ENCODE peak calls at places on chromosomes 7 and 10, in five cellular contexts. C is H9, V is neuronal stem cell, G is H1, W is mesenchymal stem cell. F is an unnamed sample. For H3K4me1, the result is how much of the 10 kb centered on the place peaks cover.

GRCh38 chr7:73715648-73716317 is 3.7 kb downstream of the STX1A start:
- DNase-seq in C (no peak), V (no peak), G (no peak), W (peak), F (peak)

GRCh38 chr7:77827999-77828398 is 29.4 kb downstream of the PHTF2 start:
- DNase-seq in C (no peak), V (no peak), G (no peak), W (no peak), F (no peak)

GRCh38 chr10:97116534-97117162 is 69.1 kb downstream of the SLIT1 start:
- DNase-seq in C (no peak), V (no peak), G (no peak), W (no peak), F (no peak)

GRCh38 chr7:94303736-94304135 is 91.0 kb upstream of the COL1A2 start:
- DNase-seq in C (no peak), V (no peak), G (no peak), W (peak), F (no peak)

GRCh38 chr10:29932991-29933390 is 126.4 kb downstream of the JCAD start:
- DNase-seq in C (no peak), V (no peak), G (no peak), W (no peak), F (no peak)

GRCh38 chr7:41122256-41122987 is 580.5 kb downstream of the INHBA start:
- DNase-seq in C (no peak), V (no peak), G (no peak), W (peak), F (peak)

GRCh38 chr10:75208177-75208576 is 2.4 kb upstream of the VDAC2 start:
- DNase-seq in C (no peak), V (no peak), G (no peak), W (peak), F (peak)

GRCh38 chr7:128361463-128362441 is at the start of gene PRRT4:
- DNase-seq in C (no peak), V (no peak), G (no peak), W (peak), F (no peak)

GRCh38 chr7:128869944-128870285 is 7.3 kb downstream of the ATP6V1F start:
- DNase-seq in C (peak), V (peak), G (no peak), W (no peak), F (no peak)

GRCh38 chr7:156160811-156161210 is 348.5 kb upstream of the SHH start:
- DNase-seq in C (peak), V (peak), G (peak), W (no peak), F (no peak)

GRCh38 chr7:156892821-156893706 is at the start of gene LMBR1:
- DNase-seq in C (peak), V (peak), G (peak), W (peak), F (peak)

GRCh38 chr10:89534826-89535166 is 598 bp downstream of the SLC16A12 start:
- DNase-seq in C (no peak), V (no peak), G (no peak), W (no peak), F (no peak)

GRCh38 chr7:112023282-112023681 is 182.9 kb downstream of the DOCK4 start:
- DNase-seq in C (no peak), V (no peak), G (no peak), W (peak), F (no peak)

GRCh38 chr10:1100691-1101368 is 44.6 kb downstream of the WDR37 start:
- DNase-seq in C (peak), V (no peak), G (no peak), W (no peak), F (no peak)

GRCh38 chr7:6546852-6547251 is 4.4 kb downstream of the GRID2IP start:
- DNase-seq in C (peak), V (no peak), G (no peak), W (no peak), F (no peak)

GRCh38 chr7:134461921-134462320 is 3.0 kb upstream of the AKR1B1 start:
- DNase-seq in C (no peak), V (no peak), G (no peak), W (no peak), F (no peak)

GRCh38 chr7:17677408-17677807 is 262.9 kb downstream of the SNX13 start:
- DNase-seq in C (no peak), V (no peak), G (no peak), W (peak), F (peak)

GRCh38 chr7:105354383-105354782 is 34.3 kb downstream of the SRPK2 start:
- DNase-seq in C (no peak), V (no peak), G (no peak), W (no peak), F (no peak)
- H3K4me1 ChIP-seq in C (under half), V (under half), G (under half), W (under half), F (under half)

GRCh38 chr10:117399341-117400196 is 24.3 kb upstream of the PDZD8 start:
- DNase-seq in C (no peak), V (no peak), G (no peak), W (no peak), F (peak)
- H2BK12ac ChIP-seq in C (no peak), V (no peak), G (no peak), W (no peak), F (no peak)

DNA sequence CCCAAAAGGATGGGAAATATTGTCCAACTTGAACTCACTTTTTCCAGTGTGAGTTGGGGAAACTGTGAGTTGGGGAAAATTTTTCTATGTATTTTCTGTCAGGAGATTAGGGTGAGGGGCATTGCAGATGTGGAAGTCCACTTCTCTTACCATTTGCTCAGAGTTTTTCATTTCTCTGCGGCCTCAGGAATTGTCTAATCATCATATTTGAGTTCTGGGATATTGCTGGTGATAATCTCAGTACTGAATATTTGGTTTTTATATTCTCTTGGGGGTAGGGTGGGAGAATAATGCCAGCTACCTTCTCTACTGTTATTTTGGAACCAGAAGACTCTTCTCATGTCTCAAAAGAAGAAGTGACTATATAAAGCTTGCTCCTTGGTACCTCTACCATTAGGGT is 141.3 kb upstream of the SLC13A1 start:
- DNase-seq in C (no peak), V (no peak), G (no peak), W (no peak), F (no peak)
- H3K18ac ChIP-seq in C (no peak), V (no peak), G (no peak), W (no peak), F (no peak)

GRCh38 chr10:125135771-125136035 is 24.7 kb downstream of the CTBP2 start:
- DNase-seq in C (no peak), V (no peak), G (no peak), W (no peak), F (no peak)

GRCh38 chr10:125134916-125135770 is 25.2 kb downstream of the CTBP2 start:
- DNase-seq in C (no peak), V (no peak), G (no peak), W (no peak), F (no peak)

GRCh38 chr10:125140151-125140550 is 20.2 kb downstream of the CTBP2 start:
- DNase-seq in C (no peak), V (no peak), G (no peak), W (no peak), F (no peak)

GRCh38 chr10:125136087-125136486 is 24.3 kb downstream of the CTBP2 start:
- DNase-seq in C (no peak), V (no peak), G (no peak), W (no peak), F (no peak)

GRCh38 chr10:125137601-125138438 is 22.5 kb downstream of the CTBP2 start:
- DNase-seq in C (no peak), V (no peak), G (no peak), W (no peak), F (no peak)
- H3K4me1 ChIP-seq in C (under half), V (under half), G (half or more), W (under half), F (under half)

DNA sequence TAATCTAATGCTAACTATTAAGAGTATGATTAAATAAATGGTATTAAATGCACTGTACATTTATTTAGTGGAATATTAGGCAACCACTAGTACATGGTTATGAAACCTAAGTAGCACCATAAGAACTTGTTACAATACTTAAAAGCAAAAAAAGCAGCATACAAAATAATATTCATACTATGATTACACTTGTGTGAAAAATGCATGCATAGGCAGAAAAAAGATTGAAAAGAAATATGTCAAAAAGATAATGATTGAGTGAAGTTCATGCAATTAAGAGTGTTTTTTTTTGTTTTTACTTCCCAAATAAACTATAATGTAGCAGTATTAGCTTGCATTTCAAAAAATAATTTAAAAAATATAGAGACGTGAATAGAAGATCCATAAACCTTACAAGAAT is 20.0 kb upstream of the SRI start:
- DNase-seq in C (no peak), V (no peak), G (no peak), W (no peak), F (no peak)
- H2BK12ac ChIP-seq in C (no peak), V (no peak), G (no peak), W (no peak), F (no peak)

GRCh38 chr10:105159268-105159667 is 518.2 kb downstream of the SORCS3 start:
- DNase-seq in C (no peak), V (no peak), G (no peak), W (no peak), F (no peak)
- H3K18ac ChIP-seq in C (no peak), V (no peak), G (no peak), W (no peak), F (no peak)

DNA sequence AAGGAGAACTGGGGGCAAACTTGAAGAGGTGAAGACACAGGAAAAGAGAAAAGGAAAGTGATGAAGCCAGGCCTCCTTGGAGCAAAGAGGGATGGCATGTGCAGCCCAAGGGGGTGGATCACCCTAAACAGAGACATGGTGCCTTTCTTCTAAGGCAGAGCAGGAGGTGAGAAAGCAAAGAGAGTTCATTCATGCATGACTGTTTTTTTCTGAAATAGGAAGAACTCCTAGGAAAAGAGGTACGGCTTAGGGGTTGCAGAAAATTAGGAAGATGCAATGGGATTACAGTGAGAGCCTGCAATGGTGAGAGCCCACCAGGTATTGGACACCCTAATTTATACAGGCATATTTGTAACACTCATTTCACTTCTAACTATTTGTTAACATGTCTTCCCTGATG is 15.9 kb downstream of the ITGB1 start:
- DNase-seq in C (no peak), V (no peak), G (no peak), W (no peak), F (no peak)
- H3K4me1 ChIP-seq in C (under half), V (under half), G (under half), W (under half), F (under half)

DNA sequence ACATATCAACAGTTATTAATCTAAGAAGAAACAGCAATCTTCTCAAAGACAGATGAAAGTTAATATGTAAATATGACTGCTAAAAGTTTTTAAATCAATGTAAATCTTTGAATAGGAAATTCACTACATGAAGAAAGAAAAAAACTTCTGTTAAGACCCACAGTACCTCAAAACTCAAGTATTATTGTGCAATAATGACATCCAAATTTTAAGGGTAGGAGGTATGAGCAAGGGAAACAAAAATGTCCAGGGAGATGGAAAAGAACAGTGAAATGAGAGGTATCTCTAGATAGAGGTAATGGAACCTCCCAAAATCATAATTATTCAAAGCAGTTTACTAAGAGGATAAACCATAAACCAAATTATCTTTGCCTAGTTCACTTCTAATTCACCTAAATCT is 436.8 kb downstream of the PARD3 start:
- DNase-seq in C (no peak), V (no peak), G (no peak), W (no peak), F (no peak)
- H2BK12ac ChIP-seq in C (no peak), V (no peak), G (no peak), W (no peak), F (no peak)

F was measured in trophoblast cell.